ENCODE peak calls at places on chromosomes 2 and 18, in seven cellular contexts. D is IMR-90, R is psoas muscle, M is body of pancreas, Z is cardiac muscle cell, A is upper lobe of right lung, N is left lung. T is an unnamed sample.

GRCh38 chr18:8706545-8706980 is 1.2 kb downstream of the MTCL1 start:
- DNase-seq in D (peak), R (no peak), M (peak), Z (peak), A (peak), N (peak), T (no peak)

GRCh38 chr2:151525872-151526271 is 116.2 kb downstream of the RIF1 start:
- DNase-seq in D (no peak), R (no peak), M (no peak), Z (no peak), A (no peak), N (no peak), T (peak)

GRCh38 chr18:46624127-46624526 is 32.9 kb downstream of the LOXHD1 start:
- DNase-seq in D (no peak), R (no peak), M (no peak), Z (no peak), A (no peak), N (no peak), T (no peak)

GRCh38 chr2:228048838-228049490 is 132.5 kb downstream of the SPHKAP start:
- DNase-seq in D (peak), R (no peak), M (peak), Z (peak), A (no peak), N (no peak), T (no peak)

GRCh38 chr2:96207073-96207777 is 1.4 kb downstream of the STARD7 start:
- DNase-seq in D (no peak), R (no peak), M (no peak), Z (peak), A (no peak), N (no peak), T (no peak)

GRCh38 chr2:108535380-108535677 is 1.1 kb downstream of the LIMS1 start:
- DNase-seq in D (no peak), R (no peak), M (no peak), Z (no peak), A (no peak), N (no peak), T (no peak)

GRCh38 chr2:60312618-60313017 is 240.8 kb downstream of the BCL11A start:
- DNase-seq in D (no peak), R (no peak), M (no peak), Z (no peak), A (no peak), N (no peak), T (no peak)

GRCh38 chr2:111119004-111119846 is 1.5 kb upstream of the BCL2L11 start:
- DNase-seq in D (no peak), R (peak), M (peak), Z (peak), A (peak), N (peak), T (peak)

GRCh38 chr2:159073256-159073655 is 104.8 kb downstream of the TANC1 start:
- DNase-seq in D (peak), R (no peak), M (no peak), Z (no peak), A (no peak), N (no peak), T (no peak)

GRCh38 chr2:73851274-73851673 is 22.5 kb downstream of the STAMBP start:
- DNase-seq in D (no peak), R (no peak), M (no peak), Z (no peak), A (no peak), N (no peak), T (no peak)
- TF ChIP-seq CTCF in D (no peak), R (no peak), M (no peak), Z (peak), A (no peak), N (no peak), T (no peak)

DNA sequence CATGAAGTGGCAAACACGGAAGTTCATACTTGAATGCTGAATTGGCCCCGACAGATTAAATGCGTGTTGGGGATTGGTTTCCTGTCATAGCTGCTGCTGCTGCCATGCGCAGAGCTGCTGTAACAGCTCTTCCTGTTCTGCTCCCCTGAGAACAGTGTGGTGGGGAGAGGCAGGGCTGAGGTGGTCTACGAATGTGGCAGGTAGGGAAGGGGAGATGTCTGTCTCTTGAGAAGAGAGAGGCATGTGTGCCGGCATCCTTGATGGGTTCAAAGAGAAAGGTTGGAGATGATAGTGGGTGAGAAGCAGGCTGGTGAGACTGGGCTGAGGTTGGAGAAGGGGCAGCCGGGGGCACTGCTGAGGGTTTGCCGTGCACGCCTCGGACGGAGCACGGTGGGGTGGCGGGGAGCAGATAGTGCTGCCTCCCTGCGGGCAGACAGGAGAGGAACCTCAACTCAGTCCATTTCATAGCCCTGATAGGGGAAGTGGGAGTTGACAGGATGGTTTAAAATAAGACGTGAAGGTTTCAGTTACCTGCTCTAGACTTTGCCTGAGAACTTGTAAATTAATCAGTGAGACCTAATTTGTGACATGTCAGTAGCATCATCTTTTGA is 46.1 kb downstream of the TMEM185B start:
- DNase-seq in D (no peak), R (peak), M (no peak), Z (no peak), A (peak), N (peak), T (peak)
- TF ChIP-seq CTCF in D (no peak), R (no peak), M (no peak), Z (peak), A (peak), N (peak), T (no peak)

GRCh38 chr2:179376881-179377280 is 112.2 kb upstream of the SESTD1 start:
- DNase-seq in D (peak), R (no peak), M (no peak), Z (no peak), A (no peak), N (no peak), T (no peak)
- TF ChIP-seq CTCF in D (no peak), R (no peak), M (no peak), Z (no peak), A (no peak), N (no peak), T (no peak)

GRCh38 chr2:236345081-236345714 is 81.0 kb upstream of the ASB18 start:
- DNase-seq in D (no peak), R (no peak), M (no peak), Z (no peak), A (no peak), N (no peak), T (no peak)
- TF ChIP-seq CTCF in D (no peak), R (no peak), M (no peak), Z (no peak), A (no peak), N (no peak), T (no peak)

GRCh38 chr2:51424418-51424817 is 392.5 kb upstream of the NRXN1 start:
- DNase-seq in D (no peak), R (no peak), M (no peak), Z (peak), A (no peak), N (peak), T (no peak)
- TF ChIP-seq CTCF in D (peak), R (no peak), M (no peak), Z (no peak), A (no peak), N (no peak), T (no peak)

DNA sequence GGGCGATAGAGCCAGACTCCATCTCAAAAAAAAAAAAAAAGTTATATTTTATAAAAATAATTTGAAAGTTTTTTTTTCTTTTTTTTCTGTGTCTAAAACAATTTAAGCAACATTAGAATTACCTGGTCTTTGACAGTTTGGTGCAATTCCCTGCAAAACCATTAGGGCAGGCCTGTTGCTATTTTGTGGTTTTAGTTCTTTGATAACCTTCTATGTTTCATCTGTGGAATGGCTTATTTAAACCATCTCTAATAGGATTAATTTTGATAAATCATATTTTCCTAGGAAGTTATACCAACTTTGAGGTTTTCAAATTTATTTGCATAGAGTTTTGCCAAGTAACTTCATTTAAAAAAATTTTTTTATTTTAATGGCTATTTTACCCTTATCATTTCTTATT is 141.2 kb upstream of the TWIST2 start:
- DNase-seq in D (no peak), R (no peak), M (no peak), Z (no peak), A (no peak), N (no peak), T (no peak)
- TF ChIP-seq CTCF in D (peak), R (peak), M (no peak), Z (peak), A (peak), N (no peak), T (no peak)

GRCh38 chr18:2134364-2134763 is 436.9 kb downstream of the METTL4 start:
- DNase-seq in D (no peak), R (no peak), M (no peak), Z (peak), A (no peak), N (no peak), T (no peak)
- TF ChIP-seq CTCF in D (no peak), R (no peak), M (no peak), Z (no peak), A (no peak), N (no peak), T (no peak)

GRCh38 chr2:68340631-68341329 is 21.0 kb upstream of the CNRIP1 start:
- DNase-seq in D (no peak), R (no peak), M (no peak), Z (no peak), A (no peak), N (no peak), T (no peak)

GRCh38 chr2:68333931-68334330 is 14.2 kb upstream of the CNRIP1 start:
- DNase-seq in D (no peak), R (no peak), M (no peak), Z (no peak), A (no peak), N (no peak), T (no peak)

GRCh38 chr2:68341583-68341982 is 21.8 kb upstream of the CNRIP1 start:
- DNase-seq in D (no peak), R (no peak), M (no peak), Z (no peak), A (no peak), N (no peak), T (no peak)

GRCh38 chr2:68333009-68333408 is 13.3 kb upstream of the CNRIP1 start:
- DNase-seq in D (no peak), R (no peak), M (no peak), Z (no peak), A (no peak), N (no peak), T (no peak)

GRCh38 chr2:68336192-68336591 is 16.4 kb upstream of the CNRIP1 start:
- DNase-seq in D (peak), R (no peak), M (no peak), Z (no peak), A (no peak), N (no peak), T (no peak)
- TF ChIP-seq CTCF in D (no peak), R (no peak), M (no peak), Z (no peak), A (no peak), N (no peak), T (no peak)

GRCh38 chr2:202140522-202141292 is 67.7 kb downstream of the KIAA2012 start:
- DNase-seq in D (peak), R (no peak), M (no peak), Z (no peak), A (no peak), N (no peak), T (no peak)

GRCh38 chr2:202133556-202134245 is 60.6 kb downstream of the KIAA2012 start:
- DNase-seq in D (peak), R (no peak), M (no peak), Z (no peak), A (no peak), N (no peak), T (no peak)

GRCh38 chr2:202136526-202136925 is 63.5 kb downstream of the KIAA2012 start:
- DNase-seq in D (no peak), R (no peak), M (no peak), Z (no peak), A (no peak), N (peak), T (no peak)

DNA sequence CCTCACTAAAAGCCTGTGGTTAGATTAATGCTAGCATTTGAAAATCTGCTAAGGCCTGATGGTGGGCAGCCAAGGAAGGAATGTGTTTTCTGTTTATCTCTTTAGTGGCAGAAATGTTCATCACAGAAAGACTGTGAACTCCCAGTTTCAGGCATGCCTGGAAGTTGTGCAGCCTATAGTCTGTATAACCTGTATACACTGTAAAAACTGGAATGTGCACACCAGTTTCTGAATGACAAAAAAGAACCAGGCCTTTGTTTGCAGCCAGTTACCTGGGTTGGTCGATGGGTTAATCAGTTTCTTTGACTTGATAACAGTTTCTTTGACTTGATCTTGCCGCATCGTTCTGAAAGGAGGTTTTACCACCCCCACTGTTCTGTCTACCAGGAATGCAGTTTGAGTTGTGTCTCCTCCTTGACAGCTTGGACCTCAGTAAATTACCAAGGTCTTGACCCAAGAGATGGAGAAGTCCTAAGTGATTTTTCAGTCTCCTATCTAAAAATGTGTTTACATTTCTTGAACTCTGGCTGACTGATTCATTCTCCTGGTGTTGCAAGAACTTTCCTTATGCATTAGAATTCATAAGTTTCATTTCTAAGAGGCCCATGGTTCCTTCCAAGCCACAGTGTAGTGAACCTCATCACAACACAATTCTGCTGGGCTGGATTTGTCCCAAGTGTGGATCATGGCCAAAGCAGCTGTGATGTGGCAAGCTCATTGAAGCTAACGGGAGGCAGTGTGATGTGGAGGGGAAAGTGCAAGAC is 62.2 kb downstream of the KIAA2012 start:
- DNase-seq in D (peak), R (peak), M (peak), Z (no peak), A (no peak), N (no peak), T (no peak)
- TF ChIP-seq CTCF in D (peak), R (no peak), M (no peak), Z (no peak), A (no peak), N (no peak), T (no peak)